ENCODE peak calls at places on chromosomes 7 and 10, in six cellular contexts. X, B, T, W, C and J are unnamed samples.

GRCh38 chr10:16742165-16742960 is 74.9 kb downstream of the RSU1 start:
- DNase-seq in X (no peak), B (no peak), T (no peak), W (no peak), C (no peak), J (no peak)

GRCh38 chr10:71419002-71419540 is 22.4 kb downstream of the CDH23 start:
- DNase-seq in X (no peak), B (no peak), T (no peak), W (no peak), C (no peak), J (no peak)

GRCh38 chr7:47885309-47886000 is 62.8 kb downstream of the PKD1L1 start:
- DNase-seq in X (no peak), B (no peak), T (no peak), W (no peak), C (no peak), J (no peak)

GRCh38 chr7:119935418-119936025 is 337.5 kb upstream of the KCND2 start:
- DNase-seq in X (no peak), B (no peak), T (no peak), W (no peak), C (peak), J (no peak)

GRCh38 chr7:26854932-26855331 is 9.5 kb downstream of the SKAP2 start:
- DNase-seq in X (no peak), B (no peak), T (no peak), W (no peak), C (peak), J (no peak)

GRCh38 chr10:77970869-77971803 is 44.6 kb upstream of the DLG5 start:
- DNase-seq in X (peak), B (no peak), T (peak), W (peak), C (peak), J (no peak)

GRCh38 chr10:130686680-130687300 is 550.6 kb downstream of the GLRX3 start:
- DNase-seq in X (no peak), B (no peak), T (no peak), W (no peak), C (no peak), J (peak)

GRCh38 chr10:127414024-127414423 is 135.1 kb upstream of the NPS start:
- DNase-seq in X (no peak), B (no peak), T (no peak), W (no peak), C (no peak), J (no peak)

GRCh38 chr7:94276797-94277196 is 117.9 kb upstream of the COL1A2 start:
- DNase-seq in X (no peak), B (no peak), T (peak), W (no peak), C (peak), J (no peak)

GRCh38 chr10:106392781-106393180 is 771.7 kb downstream of the SORCS1 start:
- DNase-seq in X (no peak), B (no peak), T (no peak), W (no peak), C (no peak), J (no peak)

GRCh38 chr7:93890041-93890463 is 501 bp downstream of the TFPI2 start:
- DNase-seq in X (no peak), B (peak), T (peak), W (peak), C (peak), J (peak)

GRCh38 chr7:26930201-26930600 is 65.8 kb upstream of the SKAP2 start:
- DNase-seq in X (peak), B (no peak), T (no peak), W (no peak), C (peak), J (no peak)

GRCh38 chr10:100531761-100532160 is 2.1 kb upstream of the NDUFB8 start:
- DNase-seq in X (no peak), B (no peak), T (no peak), W (no peak), C (no peak), J (no peak)

GRCh38 chr7:113085781-113086390 is 741 bp downstream of the GPR85 start:
- DNase-seq in X (no peak), B (peak), T (no peak), W (no peak), C (peak), J (peak)

GRCh38 chr7:73509463-73509862 is 12.6 kb downstream of the BAZ1B start:
- DNase-seq in X (no peak), B (no peak), T (no peak), W (no peak), C (no peak), J (no peak)

GRCh38 chr7:111138196-111138569 is 47.3 kb downstream of the LRRN3 start:
- DNase-seq in X (no peak), B (no peak), T (no peak), W (peak), C (peak), J (no peak)

GRCh38 chr10:78865931-78866717 is 202.6 kb upstream of the ZMIZ1 start:
- DNase-seq in X (no peak), B (no peak), T (no peak), W (no peak), C (no peak), J (no peak)

GRCh38 chr7:25478925-25479324 is 250.6 kb upstream of the NPVF start:
- DNase-seq in X (no peak), B (no peak), T (no peak), W (no peak), C (no peak), J (no peak)

GRCh38 chr10:69494626-69495558 is 43.6 kb downstream of the TSPAN15 start:
- DNase-seq in X (no peak), B (no peak), T (no peak), W (no peak), C (no peak), J (peak)

GRCh38 chr10:110764378-110764777 is 107.3 kb upstream of the PDCD4 start:
- DNase-seq in X (no peak), B (no peak), T (no peak), W (peak), C (no peak), J (no peak)

GRCh38 chr7:27083646-27084045 is 12.2 kb downstream of the HOXA1 start:
- DNase-seq in X (no peak), B (no peak), T (no peak), W (no peak), C (no peak), J (no peak)

GRCh38 chr7:41385996-41386395 is 316.9 kb downstream of the INHBA start:
- DNase-seq in X (no peak), B (no peak), T (no peak), W (no peak), C (no peak), J (no peak)

GRCh38 chr10:24998044-24998443 is 17.9 kb downstream of the ENKUR start:
- DNase-seq in X (no peak), B (no peak), T (no peak), W (no peak), C (no peak), J (no peak)

GRCh38 chr7:88835147-88835728 is 39.7 kb upstream of the TEX47 start:
- DNase-seq in X (no peak), B (peak), T (no peak), W (no peak), C (peak), J (peak)

GRCh38 chr10:9302142-9302746 is 1247.8 kb downstream of the GATA3 start:
- DNase-seq in X (peak), B (peak), T (peak), W (no peak), C (peak), J (no peak)

GRCh38 chr7:2710256-2710655 is 22.3 kb downstream of the AMZ1 start:
- DNase-seq in X (no peak), B (no peak), T (no peak), W (no peak), C (no peak), J (no peak)

GRCh38 chr10:9289811-9290210 is 1235.3 kb downstream of the GATA3 start:
- DNase-seq in X (no peak), B (no peak), T (no peak), W (no peak), C (no peak), J (no peak)

GRCh38 chr10:79065091-79065551 is 3.6 kb upstream of the ZMIZ1 start:
- DNase-seq in X (no peak), B (no peak), T (no peak), W (peak), C (no peak), J (no peak)

GRCh38 chr10:96740579-96741281 is 20.4 kb upstream of the PIK3AP1 start:
- DNase-seq in X (no peak), B (no peak), T (no peak), W (peak), C (no peak), J (no peak)

GRCh38 chr10:103057980-103058568 is 135.0 kb downstream of the NT5C2 start:
- DNase-seq in X (no peak), B (no peak), T (no peak), W (no peak), C (no peak), J (no peak)

GRCh38 chr7:47215640-47216039 is 366.3 kb downstream of the TNS3 start:
- DNase-seq in X (no peak), B (no peak), T (no peak), W (no peak), C (no peak), J (no peak)

GRCh38 chr7:22943997-22944396 is 69.9 kb downstream of the HYCC1 start:
- DNase-seq in X (peak), B (no peak), T (no peak), W (no peak), C (peak), J (no peak)

GRCh38 chr7:28163955-28164354 is 16.6 kb downstream of the JAZF1 start:
- DNase-seq in X (peak), B (no peak), T (no peak), W (no peak), C (peak), J (no peak)

GRCh38 chr7:42770106-42770505 is 141.8 kb downstream of the C7orf25 start:
- DNase-seq in X (no peak), B (no peak), T (no peak), W (no peak), C (no peak), J (no peak)

GRCh38 chr10:84996580-84996979 is 668.2 kb downstream of the CCSER2 start:
- DNase-seq in X (no peak), B (no peak), T (no peak), W (no peak), C (no peak), J (no peak)

GRCh38 chr7:120156476-120156875 is 116.5 kb upstream of the KCND2 start:
- DNase-seq in X (no peak), B (no peak), T (no peak), W (no peak), C (no peak), J (no peak)

GRCh38 chr7:143096146-143096545 is 35.7 kb upstream of the PIP start:
- DNase-seq in X (no peak), B (no peak), T (no peak), W (no peak), C (no peak), J (no peak)
- TF ChIP-seq CTCF in X (no peak), B (no peak), T (no peak), W (no peak), C (no peak), J (no peak)

GRCh38 chr7:91288208-91288824 is 24.1 kb downstream of the FZD1 start:
- DNase-seq in X (no peak), B (peak), T (no peak), W (peak), C (no peak), J (peak)
- TF ChIP-seq CTCF in X (peak), B (peak), T (peak), W (peak), C (peak), J (peak)

DNA sequence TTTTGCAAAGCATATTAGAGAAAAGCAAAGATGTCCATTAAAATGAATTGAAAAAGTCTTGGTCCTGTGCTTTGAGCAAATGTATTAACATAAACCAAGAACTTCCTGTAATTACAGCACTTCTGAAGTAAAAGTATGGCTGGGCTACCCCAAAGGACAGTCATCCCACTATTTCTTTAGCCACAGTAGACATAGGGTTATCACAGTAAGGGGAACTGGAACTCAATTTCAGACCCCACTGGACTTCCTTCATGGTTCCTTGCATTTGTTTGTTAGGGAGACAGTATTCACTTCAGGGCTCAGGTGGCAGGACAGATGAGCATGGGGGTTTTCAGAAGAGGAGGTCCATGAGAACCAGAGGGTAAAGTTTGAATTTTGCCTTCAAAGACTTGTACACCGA is 203.1 kb upstream of the PDE1C start:
- DNase-seq in X (no peak), B (no peak), T (no peak), W (no peak), C (no peak), J (no peak)
- TF ChIP-seq CTCF in X (no peak), B (no peak), T (no peak), W (no peak), C (no peak), J (no peak)

GRCh38 chr7:108109216-108109908 is 20.8 kb downstream of the LAMB4 start:
- DNase-seq in X (no peak), B (no peak), T (peak), W (no peak), C (no peak), J (no peak)

GRCh38 chr7:108118959-108119358 is 11.2 kb downstream of the LAMB4 start:
- DNase-seq in X (no peak), B (no peak), T (no peak), W (no peak), C (no peak), J (no peak)

GRCh38 chr7:108120196-108120595 is 10.0 kb downstream of the LAMB4 start:
- DNase-seq in X (no peak), B (no peak), T (no peak), W (no peak), C (no peak), J (no peak)

GRCh38 chr7:108112683-108113082 is 17.5 kb downstream of the LAMB4 start:
- DNase-seq in X (no peak), B (no peak), T (no peak), W (no peak), C (no peak), J (no peak)

GRCh38 chr7:108114117-108114841 is 15.9 kb downstream of the LAMB4 start:
- DNase-seq in X (no peak), B (peak), T (peak), W (no peak), C (no peak), J (no peak)
- TF ChIP-seq CTCF in X (peak), B (peak), T (peak), W (no peak), C (peak), J (peak)

DNA sequence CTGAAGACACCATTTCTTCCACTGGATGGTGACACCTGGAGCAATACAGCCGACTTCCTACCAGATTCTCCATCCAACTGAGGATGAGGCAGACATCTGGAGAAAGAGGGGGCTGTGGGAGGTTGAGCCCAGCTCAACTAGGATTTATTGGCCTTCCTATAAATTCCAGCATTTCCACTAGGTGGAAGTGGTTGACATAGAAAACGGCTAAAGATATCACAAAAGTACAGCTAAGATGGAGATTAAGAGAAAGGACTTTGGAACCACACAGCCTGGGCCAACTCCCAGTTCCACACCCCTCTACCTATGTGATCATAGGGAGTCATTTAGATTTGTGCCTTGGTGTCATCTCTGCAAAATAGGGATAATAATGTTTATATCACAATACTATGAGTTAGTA is 61.3 kb upstream of the CAV2 start:
- DNase-seq in X (peak), B (no peak), T (peak), W (no peak), C (peak), J (no peak)
- TF ChIP-seq CTCF in X (peak), B (no peak), T (peak), W (peak), C (no peak), J (no peak)

GRCh38 chr7:143172354-143172753 is 10.9 kb upstream of the TAS2R39 start:
- DNase-seq in X (no peak), B (no peak), T (peak), W (no peak), C (no peak), J (no peak)

GRCh38 chr7:143181349-143181748 is 1.9 kb upstream of the TAS2R39 start:
- DNase-seq in X (no peak), B (no peak), T (no peak), W (no peak), C (no peak), J (no peak)

GRCh38 chr7:143177374-143178119 is 5.7 kb upstream of the TAS2R39 start:
- DNase-seq in X (no peak), B (no peak), T (no peak), W (no peak), C (no peak), J (no peak)

GRCh38 chr7:143171697-143172096 is 11.5 kb upstream of the TAS2R39 start:
- DNase-seq in X (no peak), B (no peak), T (peak), W (no peak), C (no peak), J (no peak)

DNA sequence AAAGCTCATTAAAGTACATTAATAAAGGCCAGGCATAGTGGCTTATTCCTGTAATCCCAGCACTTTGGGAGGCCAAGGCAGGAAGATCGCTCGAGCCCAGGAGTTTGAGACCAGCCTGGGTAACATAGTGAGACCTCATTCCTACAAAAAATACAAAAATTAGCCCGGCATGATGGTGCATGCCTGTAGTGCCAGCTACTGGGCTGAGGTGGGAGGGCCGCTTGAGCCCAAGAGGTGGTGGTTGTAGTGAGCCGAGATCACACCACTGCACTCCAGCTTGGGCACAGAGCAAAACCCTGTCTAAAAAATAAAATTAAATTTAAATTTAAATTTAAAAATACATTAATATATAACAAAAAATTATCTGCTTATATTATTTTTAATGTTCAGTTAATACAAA is 7.1 kb upstream of the TAS2R39 start:
- DNase-seq in X (no peak), B (no peak), T (no peak), W (no peak), C (no peak), J (no peak)
- TF ChIP-seq CTCF in X (no peak), B (no peak), T (no peak), W (no peak), C (no peak), J (no peak)